ENCODE peak calls at places on chromosomes 7 and 10, in five cellular contexts. G is body of pancreas, R is Panc1, N is GM23248, J is tibial artery. Z is an unnamed sample. For H3K9me3, the result is how much of the 10 kb centered on the place peaks cover.

GRCh38 chr7:104137971-104138370 is 69.8 kb downstream of the ORC5 start:
- DNase-seq in G (no peak), R (no peak), N (peak), J (no peak), Z (no peak)

GRCh38 chr10:71517310-71518159 is 120.8 kb downstream of the CDH23 start:
- DNase-seq in G (no peak), R (no peak), N (no peak), J (no peak), Z (no peak)

GRCh38 chr7:95396136-95397032 is at the start of gene PON3:
- DNase-seq in G (peak), R (peak), N (peak), J (no peak), Z (peak)

GRCh38 chr10:50322075-50322474 is 70.8 kb upstream of the ASAH2 start:
- DNase-seq in G (no peak), R (no peak), N (peak), J (no peak), Z (no peak)

GRCh38 chr10:49761201-49761788 is 828 bp downstream of the OGDHL start:
- DNase-seq in G (no peak), R (no peak), N (no peak), J (no peak), Z (no peak)

GRCh38 chr10:102615361-102615760 is 28.9 kb upstream of the TRIM8 start:
- DNase-seq in G (no peak), R (no peak), N (no peak), J (no peak), Z (no peak)

GRCh38 chr7:46360811-46361210 is 439.7 kb upstream of the IGFBP3 start:
- DNase-seq in G (no peak), R (no peak), N (no peak), J (no peak), Z (peak)

GRCh38 chr10:97721871-97722780 is 8.6 kb downstream of the MARVELD1 start:
- DNase-seq in G (no peak), R (no peak), N (no peak), J (peak), Z (no peak)

GRCh38 chr7:114901771-114902170 is 20.1 kb upstream of the MDFIC start:
- DNase-seq in G (no peak), R (no peak), N (peak), J (no peak), Z (no peak)

GRCh38 chr7:1361756-1362125 is 97.5 kb downstream of the MICALL2 start:
- DNase-seq in G (no peak), R (no peak), N (no peak), J (no peak), Z (no peak)

GRCh38 chr7:45146531-45147379 is 10.8 kb upstream of the RAMP3 start:
- DNase-seq in G (no peak), R (no peak), N (no peak), J (peak), Z (no peak)

GRCh38 chr10:104323721-104324686 is 14.3 kb downstream of the ITPRIP start:
- DNase-seq in G (no peak), R (no peak), N (no peak), J (peak), Z (no peak)

GRCh38 chr7:107201795-107202450 is 33.1 kb downstream of the HBP1 start:
- DNase-seq in G (peak), R (peak), N (peak), J (no peak), Z (peak)

GRCh38 chr10:130470286-130470685 is 334.1 kb downstream of the GLRX3 start:
- DNase-seq in G (no peak), R (no peak), N (no peak), J (peak), Z (no peak)

GRCh38 chr7:125316451-125316850 is 386.8 kb upstream of the POT1 start:
- DNase-seq in G (no peak), R (peak), N (no peak), J (no peak), Z (peak)

GRCh38 chr10:107427021-107427420 is 262.5 kb upstream of the SORCS1 start:
- DNase-seq in G (no peak), R (no peak), N (no peak), J (no peak), Z (no peak)

GRCh38 chr10:23096814-23097549 is 1.6 kb downstream of the MSRB2 start:
- DNase-seq in G (no peak), R (no peak), N (peak), J (no peak), Z (no peak)

GRCh38 chr7:44958645-44959344 is 20.0 kb downstream of the MYO1G start:
- DNase-seq in G (no peak), R (no peak), N (no peak), J (no peak), Z (no peak)

GRCh38 chr10:119425881-119426170 is 116.7 kb downstream of the RGS10 start:
- DNase-seq in G (no peak), R (no peak), N (no peak), J (no peak), Z (no peak)

GRCh38 chr7:16801111-16801542 is 3.7 kb downstream of the AGR2 start:
- DNase-seq in G (no peak), R (no peak), N (peak), J (no peak), Z (peak)

GRCh38 chr10:21675157-21675796 is 141.2 kb downstream of the MLLT10 start:
- DNase-seq in G (peak), R (peak), N (peak), J (no peak), Z (peak)

GRCh38 chr7:158252837-158253669 is 334.6 kb downstream of the PTPRN2 start:
- DNase-seq in G (peak), R (no peak), N (no peak), J (peak), Z (no peak)
- H3K9me3 ChIP-seq in G (under half), R (under half), N (under half), J (under half), Z (under half)

GRCh38 chr7:71132521-71133231 is 732 bp downstream of the GALNT17 start:
- DNase-seq in G (peak), R (no peak), N (peak), J (peak), Z (peak)

GRCh38 chr7:71137479-71137878 is 5.5 kb downstream of the GALNT17 start:
- DNase-seq in G (no peak), R (no peak), N (no peak), J (no peak), Z (no peak)

GRCh38 chr7:71133232-71133622 is 1.3 kb downstream of the GALNT17 start:
- DNase-seq in G (no peak), R (no peak), N (no peak), J (no peak), Z (no peak)

GRCh38 chr7:71131753-71132520 is at the start of gene GALNT17:
- DNase-seq in G (peak), R (no peak), N (no peak), J (peak), Z (no peak)

DNA sequence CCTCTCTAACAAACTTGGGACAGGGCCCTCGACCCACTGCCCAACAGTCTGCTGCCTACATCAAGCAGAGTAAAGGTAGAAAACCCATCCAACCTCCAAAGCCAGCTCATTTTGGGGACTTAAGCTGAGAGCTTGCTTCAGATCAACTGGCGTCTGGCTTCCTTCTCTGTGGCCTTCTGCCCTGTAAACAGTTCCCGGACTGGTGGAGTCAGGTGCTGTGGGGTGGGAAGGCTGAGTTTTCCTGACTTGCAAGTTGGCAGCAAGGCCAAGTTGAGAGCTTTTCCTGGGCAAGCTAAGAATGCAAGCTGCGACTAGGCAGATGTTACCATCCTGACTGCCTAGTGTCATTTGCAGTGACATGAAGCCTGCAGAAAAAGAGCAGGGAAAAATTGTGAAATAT is 3.7 kb downstream of the GALNT17 start:
- DNase-seq in G (peak), R (no peak), N (no peak), J (no peak), Z (no peak)
- H3K9me3 ChIP-seq in G (under half), R (under half), N (under half), J (under half), Z (under half)

GRCh38 chr7:153515359-153515758 is 536.8 kb upstream of the DPP6 start:
- DNase-seq in G (no peak), R (no peak), N (no peak), J (no peak), Z (no peak)

GRCh38 chr7:153509763-153510162 is 542.4 kb upstream of the DPP6 start:
- DNase-seq in G (no peak), R (no peak), N (no peak), J (no peak), Z (no peak)

GRCh38 chr7:153514006-153514405 is 538.2 kb upstream of the DPP6 start:
- DNase-seq in G (no peak), R (no peak), N (no peak), J (no peak), Z (no peak)

GRCh38 chr7:153507885-153508284 is 544.3 kb upstream of the DPP6 start:
- DNase-seq in G (no peak), R (no peak), N (no peak), J (no peak), Z (no peak)

DNA sequence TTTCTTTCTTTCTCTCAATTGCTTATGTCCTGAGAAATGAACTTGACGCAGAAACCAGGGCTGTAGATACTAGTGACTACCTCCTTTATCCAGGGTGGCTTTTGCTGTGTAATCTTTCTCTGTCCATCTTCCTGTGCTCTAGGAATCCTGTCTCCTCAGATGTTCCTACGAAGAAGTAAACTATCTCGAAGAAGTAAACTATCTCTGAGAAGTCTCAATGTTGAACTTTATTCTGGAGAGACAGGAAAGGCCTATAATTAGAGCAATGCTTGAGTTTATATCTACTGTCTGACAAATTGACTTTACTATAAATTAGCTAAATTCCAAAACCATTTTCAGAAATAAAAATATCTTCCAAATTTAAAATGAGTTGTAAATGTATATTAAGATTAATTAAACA is 541.5 kb upstream of the DPP6 start:
- DNase-seq in G (no peak), R (no peak), N (no peak), J (no peak), Z (no peak)
- H3K9me3 ChIP-seq in G (under half), R (under half), N (under half), J (under half), Z (under half)

GRCh38 chr7:39714447-39715091 is 91.2 kb downstream of the RALA start:
- DNase-seq in G (no peak), R (no peak), N (no peak), J (no peak), Z (no peak)
- H3K9me3 ChIP-seq in G (under half), R (under half), N (under half), J (under half), Z (under half)

GRCh38 chr7:158257516-158258410 is 329.9 kb downstream of the PTPRN2 start:
- DNase-seq in G (no peak), R (no peak), N (no peak), J (peak), Z (no peak)
- H3K9me3 ChIP-seq in G (under half), R (under half), N (under half), J (under half), Z (under half)

GRCh38 chr7:15284406-15284805 is 277.4 kb downstream of the AGMO start:
- DNase-seq in G (no peak), R (no peak), N (no peak), J (no peak), Z (no peak)

DNA sequence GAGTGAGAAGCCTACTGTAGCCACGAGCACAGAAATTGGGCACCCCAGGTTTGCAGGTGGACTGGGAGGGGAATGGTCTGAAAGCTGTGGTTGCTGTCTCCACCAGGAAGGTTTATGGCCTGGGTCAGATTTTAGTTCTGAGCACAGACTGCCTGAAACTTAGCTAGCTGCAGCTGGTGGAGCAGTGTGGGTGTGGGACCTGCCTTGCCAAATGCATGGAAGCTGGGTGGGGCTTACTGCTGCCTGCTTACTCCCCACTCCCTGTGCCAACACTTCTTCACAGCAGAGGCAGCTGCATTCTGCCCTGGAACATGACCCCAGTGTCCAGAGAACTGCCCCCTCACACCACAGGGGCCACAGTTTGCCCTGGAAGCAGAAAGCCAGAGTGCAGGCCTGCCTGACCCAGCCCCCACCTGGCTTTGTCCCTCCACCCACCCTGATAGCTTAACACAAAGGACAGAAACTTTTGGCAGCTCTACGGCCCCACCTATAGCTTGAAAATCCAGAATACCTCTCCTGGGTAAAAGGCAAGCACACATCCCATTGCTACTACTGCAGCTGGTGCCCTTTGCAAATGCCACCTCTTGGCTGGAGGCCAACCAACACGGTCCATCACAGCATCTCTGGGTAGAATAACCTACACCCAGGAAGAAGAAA is 281.6 kb downstream of the AGMO start:
- DNase-seq in G (no peak), R (no peak), N (peak), J (no peak), Z (no peak)
- H3K9me3 ChIP-seq in G (under half), R (under half), N (under half), J (under half), Z (under half)

Z was measured in cardiac muscle cell.